ENCODE peak calls at places on chromosomes 2 and 18, in four cellular contexts. C, D, H and J are unnamed samples.

GRCh38 chr2:152513681-152514080 is 178.7 kb downstream of the FMNL2 start:
- DNase-seq in C (no peak), D (no peak), H (peak; percentile 74), J (no peak)

GRCh38 chr2:188381614-188382013 is 89.9 kb downstream of the GULP1 start:
- DNase-seq in C (no peak), D (no peak), H (peak; percentile 73), J (no peak)

GRCh38 chr2:223100061-223100511 is 48.1 kb downstream of the KCNE4 start:
- DNase-seq in C (no peak), D (no peak), H (no peak), J (peak; percentile 63)

GRCh38 chr2:62349788-62350187 is 153.9 kb downstream of the B3GNT2 start:
- DNase-seq in C (no peak), D (no peak), H (no peak), J (no peak)

GRCh38 chr2:14996306-14997014 is 363.9 kb downstream of the LRATD1 start:
- DNase-seq in C (no peak), D (no peak), H (no peak), J (no peak)

GRCh38 chr2:217505303-217505702 is 497.5 kb downstream of the TNS1 start:
- DNase-seq in C (no peak), D (no peak), H (no peak), J (no peak)

GRCh38 chr2:138275292-138275690 is 226.3 kb upstream of the SPOPL start:
- DNase-seq in C (no peak), D (no peak), H (no peak), J (no peak)

GRCh38 chr2:120829633-120830025 is 94.0 kb downstream of the GLI2 start:
- DNase-seq in C (no peak), D (no peak), H (no peak), J (no peak)

GRCh38 chr18:27823053-27823452 is 353.9 kb downstream of the CDH2 start:
- DNase-seq in C (no peak), D (no peak), H (no peak), J (no peak)

GRCh38 chr2:19731040-19731439 is 170.7 kb downstream of the TTC32 start:
- DNase-seq in C (no peak), D (no peak), H (no peak), J (no peak)

GRCh38 chr2:134657650-134658250 is 61.0 kb downstream of the TMEM163 start:
- DNase-seq in C (peak; percentile 44), D (no peak), H (peak; percentile 59), J (no peak)

GRCh38 chr2:8543412-8544167 is 138.3 kb upstream of the ID2 start:
- DNase-seq in C (peak; percentile 33), D (no peak), H (no peak), J (no peak)

GRCh38 chr2:199798881-199799580 is 52.0 kb downstream of the FTCDNL1 start:
- DNase-seq in C (no peak), D (no peak), H (peak; percentile 1), J (no peak)

GRCh38 chr2:239323473-239323872 is 77.3 kb downstream of the HDAC4 start:
- DNase-seq in C (no peak), D (no peak), H (no peak), J (no peak)

GRCh38 chr2:143802242-143802641 is 673.0 kb downstream of the ARHGAP15 start:
- DNase-seq in C (no peak), D (no peak), H (no peak), J (no peak)

GRCh38 chr18:8752329-8752728 is 47.0 kb downstream of the MTCL1 start:
- DNase-seq in C (no peak), D (no peak), H (no peak), J (no peak)

GRCh38 chr2:178012639-178013038 is 59.9 kb downstream of the PDE11A start:
- DNase-seq in C (no peak), D (no peak), H (no peak), J (no peak)